ENCODE peak calls at places on chromosome 3, in seven cellular contexts. Q, J, P, U, I, Y and G are unnamed samples.

GRCh38 chr3:31092748-31093607 is 198.5 kb upstream of the GADL1 start:
- DNase-seq in Q (no peak), Y (no peak), P (no peak), U (no peak), I (no peak), J (peak), G (no peak)

GRCh38 chr3:25664066-25664809 is 469 bp downstream of the TOP2B start:
- DNase-seq in Q (peak), U (peak), I (peak), J (peak), P (peak), Y (peak), G (peak)

GRCh38 chr3:192422998-192423349 is 304.4 kb downstream of the FGF12 start:
- DNase-seq in I (no peak), J (no peak), Y (no peak), Q (no peak), U (no peak), P (no peak), G (no peak)

GRCh38 chr3:122082357-122082756 is 27.2 kb downstream of the CD86 start:
- DNase-seq in J (no peak), Q (no peak), U (no peak), Y (no peak), P (no peak), I (no peak), G (no peak)

GRCh38 chr3:31999902-32000439 is 18.4 kb downstream of the ZNF860 start:
- DNase-seq in Q (no peak), P (no peak), I (no peak), J (no peak), U (no peak), Y (no peak), G (no peak)

GRCh38 chr3:176352716-176353334 is 844.5 kb downstream of the TBL1XR1 start:
- DNase-seq in I (no peak), P (no peak), Y (no peak), Q (no peak), J (no peak), U (no peak), G (no peak)

GRCh38 chr3:123642182-123642956 is 57.5 kb upstream of the HACD2 start:
- DNase-seq in U (no peak), J (peak), P (peak), Q (peak), I (peak), Y (peak), G (peak)

GRCh38 chr3:26652157-26652556 is 29.6 kb downstream of the LRRC3B start:
- DNase-seq in Y (peak), J (peak), I (no peak), P (no peak), U (no peak), Q (no peak), G (no peak)

GRCh38 chr3:50660386-50660785 is 14.3 kb upstream of the DOCK3 start:
- DNase-seq in Y (no peak), P (peak), I (no peak), U (no peak), J (no peak), Q (no peak), G (no peak)

GRCh38 chr3:171323934-171324535 is 136.2 kb downstream of the TNIK start:
- DNase-seq in Y (no peak), I (no peak), J (no peak), U (no peak), P (no peak), Q (no peak), G (no peak)

GRCh38 chr3:119660474-119661150 is at the start of gene POPDC2:
- DNase-seq in P (no peak), Q (no peak), I (no peak), Y (peak), U (no peak), J (peak), G (no peak)

GRCh38 chr3:95048564-95048963 is 985.7 kb downstream of the NSUN3 start:
- DNase-seq in P (no peak), Y (no peak), I (no peak), J (no peak), Q (no peak), U (no peak), G (no peak)

GRCh38 chr3:71432044-71432970 is 151.2 kb downstream of the FOXP1 start:
- DNase-seq in J (peak), I (no peak), U (no peak), Y (no peak), P (no peak), Q (no peak), G (peak)

GRCh38 chr3:194080473-194080872 is 55.5 kb upstream of the HES1 start:
- DNase-seq in Y (no peak), Q (no peak), U (no peak), P (no peak), I (no peak), J (no peak), G (no peak)

GRCh38 chr3:161295325-161295724 is 74.2 kb downstream of the NMD3 start:
- DNase-seq in Q (no peak), P (no peak), I (no peak), J (no peak), Y (no peak), U (no peak), G (no peak)

GRCh38 chr3:52250122-52250521 is 4.6 kb downstream of the PPM1M start:
- DNase-seq in U (no peak), Y (no peak), J (no peak), I (no peak), Q (no peak), P (peak), G (no peak)

GRCh38 chr3:42518800-42519567 is 16.5 kb downstream of the VIPR1 start:
- DNase-seq in U (no peak), P (no peak), I (no peak), Q (no peak), J (peak), Y (no peak), G (no peak)

GRCh38 chr3:183327343-183327742 is 74.3 kb downstream of the B3GNT5 start:
- DNase-seq in U (no peak), P (no peak), Q (no peak), Y (no peak), I (no peak), J (no peak), G (no peak)

GRCh38 chr3:115062009-115062408 is 85.1 kb downstream of the ZBTB20 start:
- DNase-seq in U (no peak), Q (no peak), Y (no peak), J (no peak), I (no peak), P (no peak), G (no peak)

GRCh38 chr3:193884011-193884410 is 251.9 kb upstream of the HES1 start:
- DNase-seq in I (no peak), J (no peak), U (no peak), P (no peak), Y (no peak), Q (no peak), G (no peak)

GRCh38 chr3:71504250-71505036 is 79.1 kb downstream of the FOXP1 start:
- DNase-seq in U (no peak), Q (peak), Y (no peak), P (no peak), I (no peak), J (no peak), G (no peak)

GRCh38 chr3:186259612-186260383 is 102.2 kb downstream of the DGKG start:
- DNase-seq in Y (peak), J (peak), Q (peak), I (peak), U (peak), P (peak), G (peak)

GRCh38 chr3:143465638-143466037 is 346.1 kb downstream of the CHST2 start:
- DNase-seq in U (no peak), I (no peak), Y (no peak), J (no peak), P (no peak), Q (no peak), G (no peak)

GRCh38 chr3:50340404-50341329 is at the start of gene RASSF1:
- DNase-seq in Q (no peak), P (peak), I (peak), U (peak), J (peak), Y (peak), G (peak)

GRCh38 chr3:132964267-132964666 is 73.9 kb upstream of the TMEM108 start:
- DNase-seq in Q (no peak), U (no peak), J (no peak), I (no peak), P (no peak), Y (no peak), G (no peak)

GRCh38 chr3:79297242-79297641 is 470.6 kb downstream of the ROBO1 start:
- DNase-seq in I (no peak), J (no peak), Y (no peak), U (no peak), P (no peak), Q (peak), G (no peak)

GRCh38 chr3:10835406-10835805 is 19.4 kb downstream of the SLC6A11 start:
- DNase-seq in I (no peak), Y (no peak), P (no peak), Q (no peak), U (no peak), J (no peak), G (no peak)

GRCh38 chr3:58824285-58824684 is 157.7 kb upstream of the FAM3D start:
- DNase-seq in P (peak), Y (no peak), U (no peak), I (peak), J (peak), Q (peak), G (no peak)

GRCh38 chr3:149174901-149175300 is 45.5 kb downstream of the HPS3 start:
- DNase-seq in Q (no peak), I (peak), Y (no peak), U (no peak), J (no peak), P (no peak), G (no peak)

GRCh38 chr3:108448593-108448992 is 61.8 kb downstream of the MYH15 start:
- DNase-seq in Y (no peak), J (no peak), I (no peak), Q (no peak), U (no peak), P (no peak), G (no peak)

GRCh38 chr3:45597581-45597980 is 3.0 kb downstream of the LIMD1 start:
- DNase-seq in U (no peak), J (no peak), Q (no peak), P (no peak), Y (no peak), I (no peak), G (peak)

GRCh38 chr3:171936231-171936841 is 93.2 kb downstream of the TMEM212 start:
- DNase-seq in I (no peak), J (no peak), Y (no peak), U (no peak), Q (no peak), P (no peak), G (no peak)

GRCh38 chr3:52373676-52374075 is 57.6 kb downstream of the DNAH1 start:
- DNase-seq in P (no peak), Q (no peak), I (no peak), U (no peak), J (no peak), Y (no peak), G (no peak)

GRCh38 chr3:45644467-45645201 is 44.6 kb upstream of the SACM1L start:
- DNase-seq in P (no peak), U (no peak), I (no peak), Q (peak), J (no peak), Y (no peak), G (no peak)

GRCh38 chr3:49469037-49469875 is 811 bp upstream of the DAG1 start:
- DNase-seq in Y (peak), J (peak), U (peak), I (peak), Q (peak), P (peak), G (peak)

GRCh38 chr3:53083949-53084309 is 38.1 kb upstream of the SFMBT1 start:
- DNase-seq in U (no peak), Q (no peak), Y (no peak), J (no peak), P (no peak), I (no peak), G (no peak)

GRCh38 chr3:196971094-196971698 is 2.6 kb upstream of the PIGZ start:
- DNase-seq in I (no peak), P (no peak), Q (no peak), J (no peak), Y (no peak), U (no peak), G (no peak)